ENCODE peak calls at places on chromosomes 6 and 20, in four cellular contexts. Z is NB4, Y is IMR-90, A is uterus. K is an unnamed sample.

GRCh38 chr20:5451643-5452210 is 135.0 kb upstream of the PROKR2 start:
- DNase-seq in Y (no peak), A (no peak), Z (no peak), K (no peak)

GRCh38 chr6:84625510-84625909 is 138.9 kb downstream of the TBX18 start:
- DNase-seq in A (no peak), Y (no peak), Z (no peak), K (no peak)

GRCh38 chr6:26576929-26577719 is 19.6 kb upstream of the ABT1 start:
- DNase-seq in Z (peak; percentile 73), A (no peak), Y (peak; percentile 88), K (no peak)

GRCh38 chr6:168147205-168147738 is 68.3 kb upstream of the FRMD1 start:
- DNase-seq in A (no peak), Z (no peak), Y (no peak), K (no peak)

GRCh38 chr6:16108996-16109658 is 19.8 kb upstream of the MYLIP start:
- DNase-seq in A (peak; percentile 47), Z (no peak), Y (no peak), K (no peak)

GRCh38 chr20:46206025-46206424 is 87.9 kb downstream of the CD40 start:
- DNase-seq in Y (peak; percentile 28), A (no peak), Z (peak; percentile 97), K (peak; percentile 98)

GRCh38 chr6:113855500-113856010 is 1.6 kb upstream of the MARCKS start:
- DNase-seq in A (peak; percentile 36), Z (peak; percentile 14), Y (peak; percentile 55), K (no peak)

GRCh38 chr6:143283887-143284640 is 166.4 kb downstream of the ADAT2 start:
- DNase-seq in A (no peak), Y (peak; percentile 14), Z (no peak), K (no peak)

GRCh38 chr6:143707702-143708101 is 29.9 kb downstream of the PHACTR2 start:
- DNase-seq in A (no peak), Y (no peak), Z (no peak), K (no peak)

GRCh38 chr6:100780648-100781047 is 100.5 kb downstream of the ASCC3 start:
- DNase-seq in Y (no peak), A (no peak), Z (no peak), K (no peak)

GRCh38 chr6:141260627-141261015 is 872.1 kb upstream of the GJE1 start:
- DNase-seq in Y (no peak), A (no peak), Z (no peak), K (no peak)

GRCh38 chr20:20904171-20904831 is 191.9 kb upstream of the RALGAPA2 start:
- DNase-seq in Y (no peak), Z (no peak), A (no peak), K (no peak)

GRCh38 chr6:70819715-70820114 is 137.1 kb downstream of the B3GAT2 start:
- DNase-seq in Y (peak; percentile 32), Z (no peak), A (no peak), K (no peak)

GRCh38 chr20:39117486-39117885 is 155.3 kb downstream of the DHX35 start:
- DNase-seq in Z (peak; percentile 24), A (no peak), Y (peak; percentile 43), K (peak; percentile 57)

GRCh38 chr20:4788314-4788713 is 66.6 kb downstream of the PRND start:
- DNase-seq in A (no peak), Y (no peak), Z (peak; percentile 33), K (no peak)

GRCh38 chr6:44016131-44016870 is 111.0 kb downstream of the MRPL14 start:
- DNase-seq in A (no peak), Y (peak; percentile 75), Z (no peak), K (no peak)

GRCh38 chr20:1094706-1095220 is 23.6 kb upstream of the PSMF1 start:
- DNase-seq in Y (no peak), A (no peak), Z (no peak), K (no peak)

GRCh38 chr20:14616003-14616402 is 278.6 kb upstream of the FLRT3 start:
- DNase-seq in Y (no peak), Z (no peak), A (no peak), K (no peak)

GRCh38 chr6:83511901-83512681 is at the start of gene PRSS35:
- DNase-seq in A (peak; percentile 23), Z (peak; percentile 72), Y (peak; percentile 48), K (peak; percentile 47)

GRCh38 chr20:10508468-10509251 is 73.6 kb downstream of the SLX4IP start:
- DNase-seq in A (peak; percentile 76), Z (peak; percentile 51), Y (peak; percentile 70), K (peak; percentile 29)

GRCh38 chr6:16355238-16355637 is 116.9 kb downstream of the GMPR start:
- DNase-seq in Y (no peak), Z (no peak), A (no peak), K (no peak)

GRCh38 chr20:57319584-57319983 is 10.0 kb upstream of the SPO11 start:
- DNase-seq in Z (no peak), A (no peak), Y (no peak), K (no peak)

GRCh38 chr20:57322476-57322875 is 7.1 kb upstream of the SPO11 start:
- DNase-seq in Z (no peak), Y (no peak), A (no peak), K (no peak)

GRCh38 chr20:57323034-57323433 is 6.6 kb upstream of the SPO11 start:
- DNase-seq in A (peak; percentile 76), Y (no peak), Z (peak; percentile 86), K (no peak)

GRCh38 chr20:57320358-57320757 is 9.2 kb upstream of the SPO11 start:
- DNase-seq in A (no peak), Z (no peak), Y (no peak), K (no peak)

GRCh38 chr20:57321142-57321541 is 8.5 kb upstream of the SPO11 start:
- DNase-seq in Z (no peak), Y (no peak), A (no peak), K (no peak)
- TF ChIP-seq POLR2A in Z (no peak), Y (no peak), A (no peak), K (no peak)

DNA sequence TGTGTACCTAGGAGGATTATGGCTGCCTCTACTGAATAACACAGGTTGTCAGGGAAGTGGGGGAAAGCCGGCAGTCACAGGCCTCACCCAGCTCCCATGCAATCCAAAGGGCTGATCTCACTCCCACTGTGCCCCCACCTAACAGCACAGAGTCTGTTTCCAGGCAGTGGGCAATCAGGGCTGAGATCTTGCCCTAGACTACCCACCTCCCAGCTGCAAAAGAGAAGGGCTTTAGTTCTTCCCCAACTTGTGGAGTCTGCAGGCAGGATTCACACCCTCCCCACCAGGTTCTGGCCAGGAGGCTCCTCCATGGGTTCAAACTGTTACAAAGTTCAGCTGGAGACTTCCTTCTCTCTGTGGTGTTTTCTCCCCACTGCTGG is 66.0 kb upstream of the OLIG3 start:
- DNase-seq in A (no peak), Z (no peak), Y (no peak), K (no peak)
- TF ChIP-seq POLR2A in A (no peak), Z (no peak), Y (no peak), K (no peak)

DNA sequence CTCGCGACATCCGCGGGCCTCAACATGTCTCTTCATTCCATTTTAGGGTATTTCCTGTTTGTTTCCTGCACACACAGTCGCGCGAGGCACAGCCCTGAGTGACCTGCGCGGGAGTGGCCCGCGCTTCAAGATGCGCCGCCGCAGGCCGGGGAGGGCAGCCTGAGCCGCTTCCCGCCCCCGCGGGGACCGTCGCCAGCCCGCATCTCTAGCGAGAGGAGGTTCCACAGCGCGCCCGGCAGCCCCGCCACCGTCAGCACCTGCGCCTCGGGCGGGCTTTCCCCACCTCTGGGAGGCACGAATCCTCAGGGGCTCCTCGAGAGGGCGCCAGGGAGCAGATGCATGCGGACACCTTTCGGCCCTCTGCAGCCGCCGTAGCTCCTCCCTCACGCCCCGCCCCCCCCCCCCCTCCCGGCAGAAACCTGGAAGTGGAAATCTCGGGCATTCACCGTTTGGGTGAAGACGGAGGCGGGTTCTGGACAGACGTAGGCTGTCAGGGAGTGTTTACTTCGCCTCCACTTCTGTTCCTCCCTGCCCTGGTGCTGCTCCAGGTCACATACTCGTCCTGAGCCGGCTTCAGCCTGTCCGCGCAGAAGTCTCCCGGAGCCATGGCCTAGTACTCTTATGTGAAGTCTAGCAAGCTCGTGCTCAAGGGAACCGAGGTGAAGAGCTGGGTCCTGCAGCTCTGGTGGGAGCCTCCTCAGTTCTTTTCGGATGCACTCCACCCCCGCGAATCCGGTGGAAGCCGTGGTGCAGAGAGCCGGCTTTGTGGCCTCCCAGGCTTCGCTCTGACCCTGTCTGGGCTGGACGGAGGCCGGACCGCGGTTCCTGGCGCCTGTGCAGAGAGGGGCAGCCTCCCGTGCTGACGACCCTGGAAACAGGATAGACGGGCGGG is 880.5 kb upstream of the DEFB115 start:
- DNase-seq in A (peak; percentile 40), Y (peak; percentile 79), Z (peak; percentile 72), K (peak; percentile 40)
- TF ChIP-seq POLR2A in A (no peak), Y (peak; percentile 75), Z (no peak), K (peak; percentile 84)

GRCh38 chr6:30722280-30723112 is 2.3 kb downstream of the TUBB start:
- DNase-seq in Y (peak; percentile 69), A (peak; percentile 80), Z (peak; percentile 84), K (no peak)
- TF ChIP-seq POLR2A in Y (no peak), A (no peak), Z (no peak), K (no peak)

K was measured in H54.